ENCODE peak calls at places on chromosomes 4 and X, in six cellular contexts. Y is PC-3, T is prostate gland, N is psoas muscle, S is tibial nerve, L is H9. P is an unnamed sample.

GRCh38 chrX:110259065-110259559 is 58.8 kb downstream of the AMMECR1 start:
- DNase-seq in Y (no peak), N (no peak), T (no peak), L (no peak), S (no peak), P (no peak)

GRCh38 chrX:17433965-17434364 is 59.0 kb downstream of the NHS start:
- DNase-seq in Y (no peak), S (no peak), T (no peak), N (no peak), L (no peak), P (no peak)

GRCh38 chrX:51336584-51336983 is 4.0 kb downstream of the NUDT10 start:
- DNase-seq in L (peak; percentile 30), Y (peak; percentile 47), S (peak; percentile 5), N (no peak), T (peak; percentile 10), P (no peak)

GRCh38 chr4:153242848-153243324 is 38.6 kb downstream of the TRIM2 start:
- DNase-seq in T (no peak), S (no peak), Y (no peak), N (no peak), L (no peak), P (no peak)

GRCh38 chrX:68504237-68504636 is 5.4 kb downstream of the YIPF6 start:
- DNase-seq in L (no peak), S (no peak), N (no peak), Y (peak; percentile 75), T (no peak), P (peak; percentile 29)

GRCh38 chrX:85922821-85923220 is 124.5 kb downstream of the CHM start:
- DNase-seq in T (no peak), N (no peak), Y (peak; percentile 69), S (no peak), L (no peak), P (no peak)

GRCh38 chrX:154654925-154655324 is 1.5 kb upstream of the CTAG2 start:
- DNase-seq in L (no peak), S (no peak), N (no peak), T (no peak), Y (no peak), P (no peak)

GRCh38 chr4:127559981-127560380 is 72.8 kb upstream of the INTU start:
- DNase-seq in S (no peak), T (no peak), Y (no peak), L (no peak), N (no peak), P (no peak)

GRCh38 chr4:88606832-88607231 is 14.6 kb downstream of the HERC3 start:
- DNase-seq in Y (no peak), N (no peak), S (no peak), T (no peak), L (no peak), P (no peak)

GRCh38 chr4:185304944-185305690 is 90.6 kb downstream of the LRP2BP start:
- DNase-seq in Y (peak; percentile 59), T (no peak), L (peak; percentile 69), N (no peak), S (no peak), P (peak; percentile 3)

GRCh38 chrX:119228506-119229290 is 7.4 kb upstream of the PGRMC1 start:
- DNase-seq in N (no peak), T (no peak), S (no peak), Y (peak; percentile 87), L (no peak), P (no peak)

GRCh38 chrX:115642895-115643530 is 82.0 kb downstream of the PLS3 start:
- DNase-seq in S (peak; percentile 64), T (peak; percentile 14), N (no peak), L (no peak), Y (peak; percentile 75), P (no peak)

DNA sequence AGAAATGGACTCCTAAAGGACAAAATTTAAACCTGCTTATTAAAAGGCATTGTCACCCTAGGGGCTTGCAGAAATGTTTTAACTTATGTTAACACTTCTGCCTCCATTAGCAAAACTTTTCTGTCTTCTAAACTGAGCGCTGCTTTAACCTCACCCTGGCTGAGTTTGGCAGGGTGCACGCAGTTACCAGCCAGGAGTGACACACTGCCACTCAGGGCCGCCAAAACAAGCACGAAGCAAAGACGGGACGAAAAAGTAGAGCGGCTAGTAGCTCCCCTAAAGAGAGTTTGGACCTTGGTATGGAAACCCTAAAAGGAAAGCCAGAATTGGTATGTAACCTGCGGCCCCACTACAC is 23.8 kb upstream of the UVSSA start:
- DNase-seq in S (no peak), Y (no peak), N (peak; percentile 46), L (no peak), T (no peak), P (no peak)
- H3K27me3 ChIP-seq in S (no peaks in the 10 kb centered on the region), Y (no peaks in the 10 kb centered on the region), N (no peaks in the 10 kb centered on the region), L (no peaks in the 10 kb centered on the region), T (no peaks in the 10 kb centered on the region), P (no peaks in the 10 kb centered on the region)

GRCh38 chr4:41538017-41538733 is at the start of gene LIMCH1:
- DNase-seq in Y (peak; percentile 3), N (peak; percentile 87), L (peak; percentile 66), T (peak; percentile 33), S (peak; percentile 63), P (no peak)

GRCh38 chr4:41540687-41541086 is 2.7 kb downstream of the LIMCH1 start:
- DNase-seq in N (no peak), S (no peak), Y (no peak), L (no peak), T (no peak), P (no peak)

GRCh38 chr4:41538887-41539498 is 1.0 kb downstream of the LIMCH1 start:
- DNase-seq in Y (peak; percentile 74), S (no peak), N (no peak), L (peak; percentile 37), T (peak; percentile 37), P (no peak)

GRCh38 chr4:41541697-41542096 is 3.7 kb downstream of the LIMCH1 start:
- DNase-seq in T (peak; percentile 36), Y (no peak), L (no peak), S (peak; percentile 31), N (peak; percentile 55), P (no peak)

DNA sequence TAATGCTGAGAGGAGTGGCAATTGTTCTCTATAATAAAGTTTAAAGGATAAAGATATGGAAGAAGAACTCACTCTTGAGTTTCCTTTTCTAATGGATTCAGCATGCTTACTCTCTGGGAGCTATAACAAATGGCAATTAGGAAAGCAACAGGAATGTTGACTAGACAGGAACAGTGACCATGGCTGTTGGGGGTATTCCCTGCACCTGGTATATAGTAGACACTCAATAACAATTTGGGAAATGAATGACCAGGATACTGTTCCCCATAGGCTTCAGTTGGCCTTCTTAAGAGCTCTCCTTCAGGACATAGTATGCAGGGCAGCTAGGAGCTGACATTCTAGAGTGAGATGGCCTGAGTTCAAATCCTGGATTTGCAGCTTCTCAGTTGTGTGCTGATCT is 1.8 kb downstream of the LIMCH1 start:
- DNase-seq in S (no peak), N (no peak), L (no peak), Y (no peak), T (no peak), P (no peak)
- H3K4me1 ChIP-seq in S (peaks cover 56% of the 10 kb centered on the region), N (peaks cover 76% of the 10 kb centered on the region), L (peaks cover 2% of the 10 kb centered on the region), Y (peaks cover 22% of the 10 kb centered on the region), T (peaks cover 8% of the 10 kb centered on the region), P (no peaks in the 10 kb centered on the region)

GRCh38 chr4:186580669-186581068 is 25.3 kb upstream of the MTNR1A start:
- DNase-seq in N (no peak), L (no peak), T (no peak), S (no peak), Y (no peak), P (no peak)
- H3K27me3 ChIP-seq in N (no peaks in the 10 kb centered on the region), L (no peaks in the 10 kb centered on the region), T (no peaks in the 10 kb centered on the region), S (no peaks in the 10 kb centered on the region), Y (no peaks in the 10 kb centered on the region), P (no peaks in the 10 kb centered on the region)

DNA sequence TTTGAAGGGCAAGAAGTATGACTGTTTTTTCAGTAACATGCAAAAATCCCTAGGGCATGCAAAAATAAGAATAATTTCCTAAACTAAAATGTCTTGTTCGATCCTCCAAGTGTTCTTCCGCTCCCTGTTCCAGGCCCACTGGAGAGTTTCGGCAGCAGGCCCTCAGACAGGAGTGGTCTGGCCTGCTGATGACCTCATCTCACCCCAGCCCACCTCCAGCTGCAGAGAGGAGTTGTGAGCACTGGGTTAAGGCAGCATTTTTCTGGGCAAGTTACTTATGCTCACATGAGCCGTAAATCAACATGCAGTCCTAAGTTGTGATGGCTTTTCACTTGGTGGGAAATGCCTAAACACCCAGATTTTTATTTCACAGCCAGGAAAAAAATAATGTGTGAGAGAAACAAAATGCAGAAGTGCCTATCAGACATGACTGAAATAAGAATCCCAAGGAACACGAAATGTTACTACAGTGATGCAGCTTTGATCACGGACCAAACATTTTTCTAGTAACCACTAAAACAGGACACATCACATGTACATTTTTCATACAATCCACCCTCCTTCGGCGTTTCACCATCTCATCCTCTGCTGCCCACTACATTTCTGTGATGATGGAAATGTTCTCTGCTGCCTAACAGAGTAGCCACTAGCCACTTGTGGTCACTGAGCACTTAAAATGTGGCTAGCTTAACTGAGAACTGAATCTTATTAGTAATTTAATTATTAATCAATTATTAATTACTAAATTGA is 153.3 kb upstream of the TBL1X start:
- DNase-seq in L (no peak), N (no peak), S (no peak), T (no peak), Y (no peak), P (no peak)
- H3K4me1 ChIP-seq in L (no peaks in the 10 kb centered on the region), N (no peaks in the 10 kb centered on the region), S (no peaks in the 10 kb centered on the region), T (no peaks in the 10 kb centered on the region), Y (peaks cover 3% of the 10 kb centered on the region), P (peaks cover 3% of the 10 kb centered on the region)

DNA sequence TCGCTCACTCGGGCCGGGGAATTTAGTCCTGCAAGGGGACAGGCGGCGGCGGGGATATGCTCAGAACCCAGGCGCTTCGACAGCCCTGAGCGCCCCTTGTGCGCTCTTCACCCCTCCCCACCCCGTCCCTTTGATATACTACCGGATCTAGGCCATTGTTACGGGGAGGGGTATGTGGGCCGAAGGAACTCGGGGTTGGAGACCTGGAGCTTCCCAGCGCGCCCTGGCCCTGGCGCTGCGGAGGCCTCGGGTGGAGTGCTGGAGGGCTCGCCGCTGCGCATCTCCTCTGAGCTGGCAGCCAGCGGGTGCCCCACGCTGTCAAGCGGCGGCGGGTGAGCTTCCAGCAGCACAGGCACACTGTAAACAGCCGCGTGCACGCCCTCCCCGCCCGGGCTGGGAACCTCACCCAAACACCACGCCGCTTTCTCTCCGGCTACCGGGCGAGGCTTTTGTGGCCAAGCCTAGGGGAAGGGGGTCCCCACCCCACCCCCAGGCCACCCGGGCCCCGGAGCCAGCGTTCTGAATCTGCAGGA is 54.5 kb upstream of the BCOR start:
- DNase-seq in S (no peak), T (peak; percentile 46), N (peak; percentile 71), L (peak; percentile 65), Y (peak; percentile 35), P (no peak)
- H3K27me3 ChIP-seq in S (peaks cover 61% of the 10 kb centered on the region), T (no peaks in the 10 kb centered on the region), N (no peaks in the 10 kb centered on the region), L (peaks cover 61% of the 10 kb centered on the region), Y (no peaks in the 10 kb centered on the region), P (no peaks in the 10 kb centered on the region)

GRCh38 chr4:118817178-118817930 is 18.6 kb downstream of the SEC24D start:
- DNase-seq in S (no peak), N (no peak), Y (no peak), T (no peak), L (no peak), P (no peak)

GRCh38 chr4:118824141-118824540 is 11.8 kb downstream of the SEC24D start:
- DNase-seq in T (no peak), Y (no peak), N (no peak), L (no peak), S (no peak), P (no peak)

GRCh38 chr4:118823471-118823870 is 12.5 kb downstream of the SEC24D start:
- DNase-seq in L (no peak), T (peak; percentile 54), S (no peak), Y (peak; percentile 63), N (no peak), P (no peak)

GRCh38 chr4:118825799-118826198 is 10.1 kb downstream of the SEC24D start:
- DNase-seq in L (no peak), T (no peak), Y (no peak), N (no peak), S (no peak), P (no peak)

GRCh38 chr4:118821590-118822293 is 14.2 kb downstream of the SEC24D start:
- DNase-seq in N (no peak), S (no peak), Y (no peak), T (no peak), L (no peak), P (no peak)
- H3K4me1 ChIP-seq in N (peaks cover 3% of the 10 kb centered on the region), S (peaks cover 44% of the 10 kb centered on the region), Y (peaks cover 10% of the 10 kb centered on the region), T (no peaks in the 10 kb centered on the region), L (peaks cover under 1% of the 10 kb centered on the region), P (no peaks in the 10 kb centered on the region)